ENCODE peak calls at places on chromosomes 5 and 9, in eight cellular contexts. J is NCI-H748 treated with DMSO at 0.1 percent for 48 hours; O is NCI-H2081 treated with DMSO at 0.1 percent for 48 hours; R is effector memory CD8-positive, alpha-beta T cell; B is coronary artery; D is activated naive CD4-positive, alpha-beta T cell treated with anti-CD3 and anti-CD28 coated beads for 36 hours; K is MV-4-11; I is RCC 7860. N is an unnamed sample.

GRCh38 chr9:91825422-91825821 is 124.6 kb downstream of the ROR2 start:
- DNase-seq in J (no peak), O (no peak), R (no peak), B (no peak), D (no peak), K (no peak), I (no peak), N (no peak)

GRCh38 chr5:113246371-113246870 is 188.4 kb downstream of the TSSK1B start:
- DNase-seq in J (no peak), O (no peak), R (no peak), B (no peak), D (no peak), K (peak), I (no peak), N (no peak)

GRCh38 chr5:73250645-73251044 is 77.7 kb downstream of the TMEM174 start:
- DNase-seq in J (no peak), O (no peak), R (no peak), B (no peak), D (no peak), K (no peak), I (no peak), N (no peak)

GRCh38 chr9:99299214-99300102 is 77.4 kb downstream of the SEC61B start:
- DNase-seq in J (peak), O (no peak), R (no peak), B (no peak), D (no peak), K (peak), I (peak), N (no peak)

GRCh38 chr5:37840036-37840909 is at the start of gene GDNF:
- DNase-seq in J (no peak), O (no peak), R (no peak), B (no peak), D (no peak), K (no peak), I (no peak), N (no peak)

GRCh38 chr9:84538879-84539278 is 130.7 kb upstream of the NTRK2 start:
- DNase-seq in J (no peak), O (no peak), R (no peak), B (no peak), D (no peak), K (no peak), I (no peak), N (no peak)

GRCh38 chr9:18122156-18122555 is 351.8 kb upstream of the ADAMTSL1 start:
- DNase-seq in J (no peak), O (no peak), R (no peak), B (no peak), D (no peak), K (no peak), I (no peak), N (no peak)

GRCh38 chr9:97510797-97511761 is 9.6 kb downstream of the TMOD1 start:
- DNase-seq in J (no peak), O (no peak), R (no peak), B (no peak), D (peak), K (peak), I (peak), N (no peak)

GRCh38 chr5:169142264-169142970 is 158.5 kb downstream of the SLIT3 start:
- DNase-seq in J (no peak), O (no peak), R (no peak), B (no peak), D (no peak), K (no peak), I (no peak), N (no peak)

GRCh38 chr5:112870976-112871375 is 9.9 kb downstream of the SRP19 start:
- DNase-seq in J (no peak), O (no peak), R (no peak), B (no peak), D (no peak), K (peak), I (no peak), N (no peak)

GRCh38 chr9:111969061-111969460 is 72.4 kb downstream of the UGCG start:
- DNase-seq in J (no peak), O (no peak), R (no peak), B (no peak), D (no peak), K (no peak), I (peak), N (no peak)

GRCh38 chr5:143025376-143025775 is 255.2 kb downstream of the ARHGAP26 start:
- DNase-seq in J (no peak), O (no peak), R (no peak), B (no peak), D (no peak), K (no peak), I (no peak), N (no peak)

GRCh38 chr5:149682532-149683076 is 47.5 kb upstream of the PPARGC1B start:
- DNase-seq in J (no peak), O (no peak), R (no peak), B (no peak), D (no peak), K (no peak), I (no peak), N (no peak)

GRCh38 chr5:40171971-40172370 is 507.7 kb upstream of the PTGER4 start:
- DNase-seq in J (no peak), O (no peak), R (no peak), B (no peak), D (no peak), K (no peak), I (peak), N (no peak)

GRCh38 chr5:180140627-180141006 is 68.4 kb downstream of the RASGEF1C start:
- DNase-seq in J (no peak), O (no peak), R (no peak), B (peak), D (no peak), K (no peak), I (no peak), N (no peak)

N was measured in NCI-H2107.